ENCODE peak calls at places on chromosomes 5 and 9, in ten cellular contexts. H is WTC11, K is upper lobe of right lung, Q is kidney, V is lower lobe of right lung, D is breast epithelium, I is adrenal gland, E is fibroblast of lung, Z is tibial artery, R is choroid plexus epithelial cell. P is an unnamed sample.

GRCh38 chr9:18985464-18985951 is 47.5 kb downstream of the SAXO1 start:
- DNase-seq in I (no peak), K (peak), H (no peak), Q (no peak), Z (no peak), D (peak), R (peak), V (peak), E (peak), P (no peak)

GRCh38 chr5:76660360-76660759 is 37.2 kb upstream of the F2RL2 start:
- DNase-seq in H (no peak), E (peak), I (no peak), Q (no peak), V (no peak), D (no peak), Z (no peak), R (peak), K (no peak), P (no peak)

GRCh38 chr5:6435356-6435755 is 13.3 kb upstream of the UBE2QL1 start:
- DNase-seq in I (no peak), E (no peak), V (no peak), R (peak), D (no peak), Z (no peak), Q (no peak), H (peak), K (no peak), P (no peak)

GRCh38 chr5:170228756-170229459 is 3.9 kb upstream of the C5orf58 start:
- DNase-seq in E (no peak), K (no peak), Z (no peak), D (no peak), V (no peak), Q (no peak), H (no peak), R (no peak), I (no peak), P (no peak)

GRCh38 chr5:130845049-130845765 is 319.8 kb downstream of the HINT1 start:
- DNase-seq in E (no peak), K (no peak), V (no peak), I (no peak), D (no peak), Z (no peak), R (no peak), Q (no peak), H (no peak), P (no peak)

GRCh38 chr5:139131062-139131856 is 66.9 kb downstream of the SIL1 start:
- DNase-seq in K (no peak), Q (peak), I (peak), R (peak), H (peak), V (no peak), D (peak), Z (peak), E (peak), P (peak)

GRCh38 chr9:78054180-78054579 is 22.6 kb upstream of the GNAQ start:
- DNase-seq in D (no peak), I (no peak), H (no peak), E (no peak), K (no peak), Z (no peak), V (no peak), R (no peak), Q (no peak), P (no peak)

GRCh38 chr9:108709922-108710321 is 145.9 kb downstream of the ACTL7B start:
- DNase-seq in K (no peak), D (no peak), V (no peak), Q (no peak), Z (no peak), R (no peak), H (no peak), I (no peak), E (no peak), P (no peak)

GRCh38 chr9:79522793-79523192 is 49.0 kb upstream of the TLE4 start:
- DNase-seq in K (no peak), D (no peak), Q (no peak), V (no peak), R (no peak), E (no peak), H (no peak), I (no peak), Z (no peak), P (no peak)

GRCh38 chr9:21251162-21251561 is 11.4 kb upstream of the IFNA14 start:
- DNase-seq in D (no peak), H (no peak), I (no peak), Q (no peak), K (no peak), Z (no peak), R (no peak), V (no peak), E (no peak), P (no peak)

GRCh38 chr9:135973276-135974219 is 12.4 kb upstream of the UBAC1 start:
- DNase-seq in V (peak), E (no peak), H (no peak), D (no peak), I (no peak), Q (no peak), Z (peak), K (no peak), R (no peak), P (no peak)

GRCh38 chr9:135976531-135976930 is 15.4 kb upstream of the UBAC1 start:
- DNase-seq in E (no peak), R (no peak), Q (no peak), H (no peak), Z (no peak), V (no peak), D (no peak), I (no peak), K (no peak), P (no peak)

GRCh38 chr9:135974220-135974573 is 13.0 kb upstream of the UBAC1 start:
- DNase-seq in H (no peak), Z (no peak), D (no peak), V (no peak), E (no peak), K (no peak), I (no peak), Q (no peak), R (no peak), P (no peak)

GRCh38 chr9:135976944-135977343 is 15.8 kb upstream of the UBAC1 start:
- DNase-seq in R (no peak), Z (no peak), D (no peak), E (no peak), H (no peak), V (no peak), K (no peak), I (no peak), Q (no peak), P (no peak)

DNA sequence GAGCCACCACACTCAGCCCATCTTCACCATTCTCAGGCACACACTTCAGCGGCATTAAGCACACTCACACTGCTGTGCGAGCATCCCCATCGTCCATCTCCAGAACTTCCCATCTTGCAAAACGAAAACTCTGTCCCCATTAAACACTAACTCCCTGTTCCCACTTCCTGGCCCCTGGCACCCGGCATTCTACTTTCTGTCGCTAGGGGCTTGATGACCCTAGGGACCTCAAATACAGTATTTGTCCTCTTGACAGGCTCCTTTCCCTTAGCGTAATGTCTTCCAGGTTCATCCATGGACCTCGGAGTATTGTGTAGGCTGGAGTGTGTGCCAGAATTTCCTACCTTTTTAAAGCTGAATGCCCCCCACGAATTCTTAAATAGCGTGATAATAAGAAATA is 14.7 kb upstream of the UBAC1 start:
- DNase-seq in K (no peak), Z (no peak), Q (no peak), R (no peak), V (no peak), D (no peak), E (no peak), H (no peak), I (no peak), P (no peak)
- TF ChIP-seq CTCF in K (no peak), Z (no peak), Q (no peak), R (no peak), V (no peak), D (no peak), E (no peak), H (no peak), I (no peak), P (no peak)

DNA sequence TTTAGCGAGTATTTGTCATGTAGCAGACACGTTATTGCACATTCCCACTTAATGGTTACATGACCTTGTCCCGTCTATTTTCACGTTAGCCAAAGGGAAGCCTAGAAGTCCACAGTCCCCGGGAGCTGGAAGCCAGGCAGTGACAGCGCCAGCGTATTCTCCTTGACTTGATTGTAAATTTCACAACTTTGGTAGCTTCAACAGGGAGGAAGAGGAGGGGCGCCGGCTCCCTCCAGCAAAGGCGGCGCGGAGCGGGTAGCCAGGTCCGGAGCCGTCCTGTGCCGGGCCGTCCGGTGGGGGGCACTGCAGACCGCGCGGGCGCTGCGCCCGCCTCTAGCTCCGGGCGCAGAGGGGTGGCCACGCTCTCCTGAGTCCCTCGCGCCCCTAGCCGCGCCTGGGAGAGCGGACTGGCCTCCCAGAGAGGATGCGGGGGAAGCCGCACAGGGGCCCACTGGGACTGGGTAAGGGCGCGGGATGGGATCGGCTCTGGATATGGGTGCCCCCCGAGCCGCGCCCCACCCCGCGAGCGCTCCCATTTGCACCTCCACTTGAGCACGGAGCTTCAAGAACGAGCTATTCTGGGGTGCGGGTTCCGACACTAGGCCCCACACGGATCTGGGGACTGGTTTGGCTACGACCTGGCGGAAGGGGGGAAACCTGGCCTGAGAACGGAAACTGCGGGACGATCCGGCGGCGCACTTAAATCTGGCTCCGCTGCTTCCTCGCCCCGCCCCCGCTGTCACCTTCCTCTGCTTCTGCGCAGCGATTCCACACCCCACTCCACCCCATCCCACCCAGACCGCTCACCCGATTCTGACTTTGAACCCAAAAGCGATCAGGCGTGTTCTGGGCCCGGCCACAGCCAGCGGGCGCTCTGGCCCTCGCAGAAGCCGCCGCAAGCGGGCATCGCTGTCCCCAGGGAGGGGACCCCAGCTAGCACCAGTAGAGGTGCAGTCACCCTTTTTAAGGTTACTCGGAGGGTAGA is 23.8 kb downstream of the KLF4 start:
- DNase-seq in K (peak), V (peak), Z (peak), D (peak), H (peak), E (peak), R (peak), I (peak), Q (peak), P (peak)
- TF ChIP-seq CTCF in K (peak), V (peak), Z (peak), D (peak), H (peak), E (peak), R (peak), I (peak), Q (peak), P (peak)

DNA sequence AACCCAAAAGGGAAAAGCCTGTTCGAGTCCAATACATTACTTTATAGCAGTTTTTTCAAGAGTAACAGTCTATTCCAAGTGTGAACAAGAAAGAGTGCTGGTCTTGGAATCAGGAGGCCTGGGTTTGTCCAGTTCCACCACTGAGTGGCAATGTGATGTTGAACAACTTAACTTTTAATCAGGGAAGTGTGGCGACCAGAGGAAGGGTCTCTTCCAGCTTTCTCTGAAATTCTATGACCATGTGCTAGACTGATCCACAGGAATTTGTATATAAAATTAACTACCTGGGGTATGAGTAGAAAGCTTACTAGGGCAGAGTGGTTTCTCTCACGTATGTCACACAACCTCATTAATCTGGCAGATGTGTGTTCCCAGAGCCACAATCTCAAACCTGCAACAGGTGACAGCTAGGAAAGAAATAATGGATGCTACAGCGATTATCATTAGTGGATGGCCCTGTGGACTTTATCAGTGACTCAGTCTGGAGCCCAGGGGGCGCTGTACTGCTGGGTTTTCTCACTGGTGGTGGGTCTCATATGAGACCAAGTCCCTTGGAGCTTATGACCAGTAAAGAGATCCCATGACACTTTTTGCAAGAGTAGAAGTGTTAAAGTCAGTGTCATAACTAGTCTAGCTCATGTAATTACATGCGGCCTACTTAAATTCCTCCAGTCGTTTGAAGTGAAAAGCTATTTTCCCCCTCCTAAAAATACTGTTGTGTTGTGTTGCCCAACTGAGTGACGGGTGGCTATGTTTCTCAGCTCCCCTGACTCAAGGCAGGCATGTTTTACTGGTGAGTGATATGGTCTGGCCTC is 116.5 kb downstream of the GDNF start:
- DNase-seq in H (peak), R (peak), D (no peak), Z (no peak), Q (no peak), V (no peak), I (no peak), K (no peak), E (peak), P (peak)
- TF ChIP-seq CTCF in H (peak), R (peak), D (no peak), Z (no peak), Q (peak), V (no peak), I (no peak), K (peak), E (peak), P (peak)

DNA sequence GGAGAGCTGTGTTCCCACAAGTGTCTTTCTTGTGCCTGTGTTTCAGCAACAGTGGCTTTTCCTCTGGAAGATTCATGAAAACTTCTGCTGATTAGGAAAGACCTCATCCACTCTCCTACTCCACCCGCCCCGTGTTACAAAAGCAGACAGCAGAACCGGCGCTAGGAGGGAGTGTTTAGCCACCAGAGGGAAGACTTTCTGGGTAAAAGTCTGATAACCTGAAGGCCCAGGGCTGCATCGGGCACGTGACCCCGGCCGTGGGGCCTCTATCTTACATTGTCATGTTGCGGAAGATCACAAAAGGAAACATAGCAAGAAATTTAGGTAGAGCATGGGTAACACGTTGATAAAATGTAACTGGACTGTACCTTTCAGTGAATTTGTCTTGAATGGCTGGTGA is 32.0 kb upstream of the DMRT2 start:
- DNase-seq in V (no peak), I (no peak), H (peak), E (no peak), R (peak), K (no peak), D (no peak), Z (no peak), Q (no peak), P (no peak)
- TF ChIP-seq CTCF in V (peak), I (no peak), H (no peak), E (peak), R (peak), K (peak), D (no peak), Z (no peak), Q (peak), P (no peak)

DNA sequence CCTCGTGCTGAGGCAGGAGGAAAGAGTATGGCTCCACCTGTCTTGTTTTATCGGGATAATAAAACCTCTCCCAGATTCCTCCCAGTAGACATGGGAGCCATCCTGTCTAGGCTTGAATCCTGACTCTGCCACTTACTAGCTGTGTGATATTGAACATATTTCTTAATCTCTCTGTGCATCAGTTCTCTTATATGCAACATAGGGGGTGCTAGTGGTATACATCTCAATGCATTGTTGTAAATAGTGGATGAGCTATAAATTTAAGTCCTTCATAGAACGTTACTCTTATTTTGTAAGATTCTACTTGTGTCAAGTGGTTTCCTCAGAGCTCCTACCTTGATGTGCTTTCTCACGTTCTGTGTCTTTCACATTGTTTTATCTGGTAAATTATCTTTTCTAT is 417.7 kb upstream of the POU5F2 start:
- DNase-seq in Q (no peak), H (no peak), I (no peak), D (no peak), K (no peak), R (no peak), Z (no peak), V (no peak), E (no peak), P (no peak)
- TF ChIP-seq CTCF in Q (no peak), H (no peak), I (no peak), D (no peak), K (no peak), R (no peak), Z (no peak), V (no peak), E (no peak), P (no peak)

DNA sequence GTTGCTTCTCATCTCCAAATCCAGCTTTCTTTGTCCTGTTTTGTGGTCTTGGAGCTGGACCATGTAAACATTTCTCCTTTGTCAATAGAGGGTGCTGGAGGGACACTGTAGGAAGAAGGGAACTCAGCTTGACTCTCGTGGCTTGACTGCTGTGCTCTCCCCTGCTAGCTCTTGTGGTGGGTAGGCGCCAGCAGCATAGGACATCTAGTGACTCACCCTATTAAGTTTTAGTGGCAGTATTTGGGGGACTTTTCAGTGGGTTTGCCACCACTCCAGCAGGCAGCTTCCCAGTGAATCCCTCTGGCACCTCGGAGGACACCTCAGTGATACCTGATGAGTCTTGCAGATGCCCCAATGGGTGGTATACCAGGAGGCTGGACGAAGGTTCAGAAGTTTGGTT is 97.8 kb downstream of the TSSK1B start:
- DNase-seq in Q (peak), H (peak), E (peak), K (no peak), D (no peak), Z (peak), V (no peak), I (no peak), R (peak), P (peak)
- TF ChIP-seq CTCF in Q (peak), H (no peak), E (peak), K (peak), D (peak), Z (peak), V (peak), I (no peak), R (peak), P (peak)

DNA sequence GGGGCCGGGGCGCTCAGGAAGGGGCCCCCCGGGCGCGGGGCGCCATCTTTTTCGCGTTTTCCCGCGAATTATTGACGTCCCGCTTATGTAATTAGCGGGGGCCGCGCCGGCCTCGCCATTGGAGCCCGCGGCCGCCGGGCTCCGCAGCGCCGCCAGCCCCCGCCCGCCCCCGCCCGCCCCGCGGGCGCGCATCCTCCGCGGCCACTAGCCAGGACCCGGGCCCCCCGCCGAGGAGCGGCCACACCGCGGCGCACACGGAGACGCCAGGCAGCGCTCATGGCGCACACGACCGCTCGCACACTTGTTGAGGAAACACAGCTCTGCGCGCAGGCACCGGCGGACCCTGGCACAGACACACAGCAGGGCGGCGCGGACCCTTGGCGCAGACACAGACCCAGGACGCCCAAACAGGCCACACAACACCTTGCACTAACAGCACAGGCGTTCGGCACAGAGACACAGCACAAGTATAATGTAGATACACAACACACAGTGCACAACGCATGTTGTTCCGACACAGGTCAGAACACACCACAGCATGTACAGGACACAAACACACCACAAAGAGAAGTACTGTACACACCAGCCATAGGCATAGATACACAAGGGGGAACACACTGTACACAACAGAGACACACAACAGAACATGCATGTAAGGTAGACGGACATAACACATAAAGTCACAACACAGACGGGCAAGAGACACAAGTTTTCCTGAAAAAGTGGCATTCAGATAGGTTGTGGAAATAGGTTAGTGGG is 467 bp upstream of the PHF19 start:
- DNase-seq in Z (peak), D (no peak), E (peak), H (peak), I (peak), K (peak), Q (peak), R (peak), V (peak), P (peak)
- TF ChIP-seq CTCF in Z (peak), D (no peak), E (no peak), H (no peak), I (no peak), K (no peak), Q (no peak), R (no peak), V (peak), P (no peak)

GRCh38 chr5:151427258-151427657 is 20.1 kb upstream of the SLC36A1 start:
- DNase-seq in I (no peak), D (no peak), R (no peak), Q (no peak), K (no peak), Z (no peak), E (no peak), H (no peak), V (no peak), P (no peak)
- TF ChIP-seq CTCF in I (no peak), D (no peak), R (no peak), Q (no peak), K (no peak), Z (no peak), E (no peak), H (no peak), V (no peak), P (no peak)